ENCODE peak calls at places on chromosome 20, in seven cellular contexts. E is posterior cingulate gyrus, C is Right ventricle myocardium superior, W is sigmoid colon, R is bronchial epithelial cell, X is NAMALWA, P is retina. B is an unnamed sample.

GRCh38 chr20:45408646-45409213 is 641 bp downstream of the DBNDD2 start:
- DNase-seq in E (no peak), C (no peak), W (no peak), R (no peak), X (no peak), P (no peak), B (no peak)

GRCh38 chr20:20010639-20011500 is 6.3 kb upstream of the NAA20 start:
- DNase-seq in E (no peak), C (no peak), W (no peak), R (no peak), X (no peak), P (peak; percentile 25), B (no peak)

GRCh38 chr20:57653910-57654309 is 33.7 kb upstream of the ZBP1 start:
- DNase-seq in E (no peak), C (no peak), W (no peak), R (no peak), X (no peak), P (no peak), B (peak; percentile 64)

GRCh38 chr20:45258669-45259068 is 4.3 kb upstream of the SLPI start:
- DNase-seq in E (no peak), C (no peak), W (no peak), R (no peak), X (no peak), P (no peak), B (no peak)

GRCh38 chr20:51480507-51481270 is 61.8 kb downstream of the NFATC2 start:
- DNase-seq in E (no peak), C (no peak), W (no peak), R (no peak), X (no peak), P (no peak), B (peak; percentile 14)

GRCh38 chr20:34771680-34772081 is 53.8 kb downstream of the NCOA6 start:
- DNase-seq in E (no peak), C (no peak), W (no peak), R (no peak), X (no peak), P (no peak), B (no peak)

GRCh38 chr20:58004146-58004545 is 224.3 kb downstream of the ANKRD60 start:
- DNase-seq in E (no peak), C (no peak), W (no peak), R (no peak), X (no peak), P (no peak), B (no peak)

GRCh38 chr20:49562341-49563014 is 5.5 kb downstream of the PTGIS start:
- DNase-seq in E (no peak), C (peak; percentile 86), W (peak; percentile 94), R (no peak), X (no peak), P (no peak), B (peak; percentile 93)

GRCh38 chr20:9617062-9617461 is 102.7 kb downstream of the LAMP5 start:
- DNase-seq in E (peak; percentile 87), C (peak; percentile 58), W (no peak), R (peak; percentile 51), X (peak; percentile 76), P (peak; percentile 65), B (no peak)

GRCh38 chr20:50824137-50824536 is 29.3 kb downstream of the BCAS4 start:
- DNase-seq in E (no peak), C (peak; percentile 54), W (peak; percentile 69), R (peak; percentile 35), X (no peak), P (no peak), B (no peak)

GRCh38 chr20:13650474-13650873 is 11.7 kb upstream of the TASP1 start:
- DNase-seq in E (no peak), C (no peak), W (no peak), R (no peak), X (no peak), P (no peak), B (no peak)

GRCh38 chr20:10253750-10254149 is 35.1 kb downstream of the SNAP25 start:
- DNase-seq in E (peak; percentile 68), C (no peak), W (no peak), R (no peak), X (no peak), P (no peak), B (no peak)

GRCh38 chr20:61346996-61347906 is 95.2 kb downstream of the CDH4 start:
- DNase-seq in E (no peak), C (no peak), W (no peak), R (no peak), X (no peak), P (no peak), B (no peak)

GRCh38 chr20:37095609-37096414 is at the start of gene RBL1:
- DNase-seq in E (peak; percentile 96), C (peak; percentile 90), W (peak; percentile 86), R (peak; percentile 52), X (peak; percentile 93), P (peak; percentile 99), B (peak; percentile 94)

GRCh38 chr20:58622671-58623578 is 28.2 kb upstream of the STX16 start:
- DNase-seq in E (no peak), C (no peak), W (no peak), R (no peak), X (no peak), P (no peak), B (no peak)

GRCh38 chr20:36311854-36312723 is 6.0 kb downstream of the DLGAP4 start:
- DNase-seq in E (no peak), C (no peak), W (peak; percentile 48), R (no peak), X (no peak), P (peak; percentile 17), B (peak; percentile 69)

GRCh38 chr20:31678389-31679356 is 41.0 kb downstream of the COX4I2 start:
- DNase-seq in E (no peak), C (no peak), W (no peak), R (peak; percentile 62), X (no peak), P (no peak), B (no peak)

GRCh38 chr20:35173576-35174192 is 1.8 kb downstream of the PROCR start:
- DNase-seq in E (no peak), C (no peak), W (no peak), R (no peak), X (no peak), P (no peak), B (no peak)

GRCh38 chr20:272718-273117 is 15.2 kb downstream of the DEFB132 start:
- DNase-seq in E (no peak), C (no peak), W (no peak), R (no peak), X (no peak), P (no peak), B (peak; percentile 24)

GRCh38 chr20:41776450-41776849 is 158.3 kb upstream of the CHD6 start:
- DNase-seq in E (no peak), C (no peak), W (no peak), R (no peak), X (no peak), P (peak; percentile 22), B (no peak)

GRCh38 chr20:10507052-10507451 is 71.9 kb downstream of the SLX4IP start:
- DNase-seq in E (no peak), C (no peak), W (no peak), R (no peak), X (no peak), P (no peak), B (no peak)

GRCh38 chr20:2840967-2841531 is 504 bp downstream of the VPS16 start:
- DNase-seq in E (peak; percentile 83), C (peak; percentile 84), W (peak; percentile 86), R (peak; percentile 21), X (no peak), P (peak; percentile 69), B (peak; percentile 92)

GRCh38 chr20:45070932-45071632 is 29.8 kb downstream of the KCNS1 start:
- DNase-seq in E (no peak), C (no peak), W (no peak), R (peak; percentile 85), X (no peak), P (no peak), B (no peak)

GRCh38 chr20:49901588-49901987 is 13.7 kb downstream of the SPATA2 start:
- DNase-seq in E (peak; percentile 85), C (no peak), W (peak; percentile 63), R (no peak), X (no peak), P (no peak), B (peak; percentile 12)

GRCh38 chr20:41047279-41047974 is 18.8 kb downstream of the TOP1 start:
- DNase-seq in E (no peak), C (no peak), W (no peak), R (peak; percentile 69), X (peak; percentile 36), P (no peak), B (no peak)

GRCh38 chr20:47205577-47206123 is 150.8 kb downstream of the ZMYND8 start:
- DNase-seq in E (no peak), C (peak; percentile 82), W (peak; percentile 70), R (peak; percentile 61), X (peak; percentile 54), P (peak; percentile 48), B (no peak)

GRCh38 chr20:62315773-62316172 is 13.0 kb downstream of the ADRM1 start:
- DNase-seq in E (no peak), C (no peak), W (no peak), R (no peak), X (no peak), P (no peak), B (no peak)

GRCh38 chr20:59322813-59323469 is 22.5 kb downstream of the EDN3 start:
- DNase-seq in E (peak; percentile 81), C (no peak), W (no peak), R (no peak), X (no peak), P (no peak), B (no peak)

GRCh38 chr20:23101696-23102095 is 15.6 kb upstream of the CD93 start:
- DNase-seq in E (no peak), C (no peak), W (no peak), R (no peak), X (no peak), P (no peak), B (no peak)

GRCh38 chr20:48294942-48295341 is 509.7 kb upstream of the SULF2 start:
- DNase-seq in E (no peak), C (no peak), W (no peak), R (no peak), X (no peak), P (no peak), B (no peak)

GRCh38 chr20:5621305-5621704 is 128.9 kb upstream of the SHLD1 start:
- DNase-seq in E (peak; percentile 81), C (peak; percentile 53), W (no peak), R (no peak), X (no peak), P (no peak), B (no peak)

GRCh38 chr20:50120935-50121693 is 8.2 kb upstream of the UBE2V1 start:
- DNase-seq in E (peak; percentile 88), C (peak; percentile 72), W (peak; percentile 85), R (peak; percentile 65), X (peak; percentile 81), P (peak; percentile 50), B (no peak)

GRCh38 chr20:5918856-5919633 is 31.3 kb downstream of the TRMT6 start:
- DNase-seq in E (no peak), C (no peak), W (no peak), R (peak; percentile 88), X (no peak), P (no peak), B (no peak)

GRCh38 chr20:57879437-57880115 is 169.8 kb upstream of the PMEPA1 start:
- DNase-seq in E (no peak), C (peak; percentile 64), W (peak; percentile 66), R (no peak), X (no peak), P (no peak), B (no peak)

GRCh38 chr20:48584391-48585249 is 243.2 kb downstream of the PREX1 start:
- DNase-seq in E (peak; percentile 3), C (no peak), W (peak; percentile 25), R (no peak), X (no peak), P (peak; percentile 60), B (no peak)

B was measured in mesenteric fat pad.